ENCODE peak calls at places on chromosomes 2 and 18, in seven cellular contexts. One of them, this sample, is unnamed.

GRCh38 chr18:54183390-54183789 is 41.1 kb downstream of the MBD2 start:
- DNase-seq in T-helper 1 cell: no peak
- DNase-seq in PC-9: no peak
- DNase-seq in stimulated activated CD4-positive, alpha-beta T cell treated with anti-CD3 and anti-CD28 coated beads, Interleukin-4, amount 100 ng/mL, for 24 hours: no peak
- DNase-seq in psoas muscle: no peak
- DNase-seq in posterior cingulate gyrus: no peak
- DNase-seq in heart right ventricle: no peak
- DNase-seq in this sample: no peak

GRCh38 chr2:133674066-133674432 is 105.8 kb upstream of the NCKAP5 start:
- DNase-seq in T-helper 1 cell: no peak
- DNase-seq in PC-9: no peak
- DNase-seq in stimulated activated CD4-positive, alpha-beta T cell treated with anti-CD3 and anti-CD28 coated beads, Interleukin-4, amount 100 ng/mL, for 24 hours: no peak
- DNase-seq in psoas muscle: no peak
- DNase-seq in posterior cingulate gyrus: no peak
- DNase-seq in heart right ventricle: no peak
- DNase-seq in this sample: no peak

GRCh38 chr2:218805627-218806026 is 23.7 kb downstream of the CYP27A1 start:
- DNase-seq in T-helper 1 cell: no peak
- DNase-seq in PC-9: no peak
- DNase-seq in stimulated activated CD4-positive, alpha-beta T cell treated with anti-CD3 and anti-CD28 coated beads, Interleukin-4, amount 100 ng/mL, for 24 hours: no peak
- DNase-seq in psoas muscle: no peak
- DNase-seq in posterior cingulate gyrus: no peak
- DNase-seq in heart right ventricle: no peak
- DNase-seq in this sample: no peak

GRCh38 chr2:73260338-73260984 is 23.8 kb downstream of the FBXO41 start:
- DNase-seq in T-helper 1 cell: no peak
- DNase-seq in PC-9: no peak
- DNase-seq in stimulated activated CD4-positive, alpha-beta T cell treated with anti-CD3 and anti-CD28 coated beads, Interleukin-4, amount 100 ng/mL, for 24 hours: no peak
- DNase-seq in psoas muscle: peak; percentile 44
- DNase-seq in posterior cingulate gyrus: no peak
- DNase-seq in heart right ventricle: no peak
- DNase-seq in this sample: no peak

GRCh38 chr2:217412721-217413120 is 552.9 kb upstream of the TNP1 start:
- DNase-seq in T-helper 1 cell: no peak
- DNase-seq in PC-9: no peak
- DNase-seq in stimulated activated CD4-positive, alpha-beta T cell treated with anti-CD3 and anti-CD28 coated beads, Interleukin-4, amount 100 ng/mL, for 24 hours: no peak
- DNase-seq in psoas muscle: no peak
- DNase-seq in posterior cingulate gyrus: no peak
- DNase-seq in heart right ventricle: no peak
- DNase-seq in this sample: no peak

GRCh38 chr18:36724591-36725001 is 104.2 kb downstream of the TPGS2 start:
- DNase-seq in T-helper 1 cell: no peak
- DNase-seq in PC-9: no peak
- DNase-seq in stimulated activated CD4-positive, alpha-beta T cell treated with anti-CD3 and anti-CD28 coated beads, Interleukin-4, amount 100 ng/mL, for 24 hours: no peak
- DNase-seq in psoas muscle: peak; percentile 27
- DNase-seq in posterior cingulate gyrus: peak; percentile 45
- DNase-seq in heart right ventricle: no peak
- DNase-seq in this sample: no peak

GRCh38 chr18:37238271-37238670 is 327.3 kb downstream of the CELF4 start:
- DNase-seq in T-helper 1 cell: no peak
- DNase-seq in PC-9: no peak
- DNase-seq in stimulated activated CD4-positive, alpha-beta T cell treated with anti-CD3 and anti-CD28 coated beads, Interleukin-4, amount 100 ng/mL, for 24 hours: no peak
- DNase-seq in psoas muscle: no peak
- DNase-seq in posterior cingulate gyrus: no peak
- DNase-seq in heart right ventricle: no peak
- DNase-seq in this sample: no peak

GRCh38 chr18:46596119-46596518 is 60.9 kb downstream of the LOXHD1 start:
- DNase-seq in T-helper 1 cell: no peak
- DNase-seq in PC-9: no peak
- DNase-seq in stimulated activated CD4-positive, alpha-beta T cell treated with anti-CD3 and anti-CD28 coated beads, Interleukin-4, amount 100 ng/mL, for 24 hours: no peak
- DNase-seq in psoas muscle: no peak
- DNase-seq in posterior cingulate gyrus: no peak
- DNase-seq in heart right ventricle: no peak
- DNase-seq in this sample: no peak

GRCh38 chr2:17043173-17043572 is 377.5 kb upstream of the CYRIA start:
- DNase-seq in T-helper 1 cell: no peak
- DNase-seq in PC-9: no peak
- DNase-seq in stimulated activated CD4-positive, alpha-beta T cell treated with anti-CD3 and anti-CD28 coated beads, Interleukin-4, amount 100 ng/mL, for 24 hours: no peak
- DNase-seq in psoas muscle: no peak
- DNase-seq in posterior cingulate gyrus: no peak
- DNase-seq in heart right ventricle: no peak
- DNase-seq in this sample: no peak

GRCh38 chr2:157257312-157258252 is at the start of gene GALNT5:
- DNase-seq in T-helper 1 cell: no peak
- DNase-seq in PC-9: no peak
- DNase-seq in stimulated activated CD4-positive, alpha-beta T cell treated with anti-CD3 and anti-CD28 coated beads, Interleukin-4, amount 100 ng/mL, for 24 hours: no peak
- DNase-seq in psoas muscle: no peak
- DNase-seq in posterior cingulate gyrus: no peak
- DNase-seq in heart right ventricle: no peak
- DNase-seq in this sample: no peak